ENCODE peak calls at places on chromosomes 16 and 17, in nine cellular contexts. R, S, X, Y, J, L, D, N and V are unnamed samples. For H3K9me3, the result is how much of the 10 kb centered on the place peaks cover.

GRCh38 chr17:68963958-68964357 is 8.8 kb upstream of the ABCA8 start:
- DNase-seq in R (no peak), S (peak), X (no peak), Y (no peak), J (no peak), L (peak), D (no peak), N (no peak), V (peak)

GRCh38 chr17:41352597-41353366 is 2.2 kb upstream of the KRT33A start:
- DNase-seq in R (no peak), S (no peak), X (no peak), Y (no peak), J (no peak), L (peak), D (no peak), N (no peak), V (no peak)

GRCh38 chr16:86576591-86577313 is 1.6 kb upstream of the FOXL1 start:
- DNase-seq in R (no peak), S (no peak), X (no peak), Y (no peak), J (no peak), L (no peak), D (peak), N (no peak), V (no peak)

GRCh38 chr16:5605404-5605803 is 507.8 kb upstream of the EEF2KMT start:
- DNase-seq in R (no peak), S (no peak), X (no peak), Y (no peak), J (no peak), L (no peak), D (no peak), N (no peak), V (no peak)

GRCh38 chr16:67530013-67530939 is 1.6 kb downstream of the RIPOR1 start:
- DNase-seq in R (peak), S (peak), X (no peak), Y (peak), J (no peak), L (peak), D (peak), N (peak), V (peak)

GRCh38 chr17:79379700-79380099 is 231.2 kb downstream of the RBFOX3 start:
- DNase-seq in R (no peak), S (no peak), X (no peak), Y (no peak), J (no peak), L (no peak), D (no peak), N (no peak), V (no peak)

GRCh38 chr16:30421010-30421409 is 8.8 kb downstream of the DCTPP1 start:
- DNase-seq in R (no peak), S (no peak), X (no peak), Y (no peak), J (no peak), L (no peak), D (no peak), N (no peak), V (no peak)

GRCh38 chr17:74814453-74814852 is 38.3 kb upstream of the NAT9 start:
- DNase-seq in R (no peak), S (no peak), X (no peak), Y (no peak), J (no peak), L (no peak), D (no peak), N (no peak), V (no peak)

GRCh38 chr16:15874745-15875314 is 13.6 kb downstream of the CEP20 start:
- DNase-seq in R (peak), S (peak), X (peak), Y (no peak), J (peak), L (peak), D (peak), N (peak), V (peak)

GRCh38 chr17:65430209-65430833 is 131.1 kb downstream of the AXIN2 start:
- DNase-seq in R (no peak), S (no peak), X (no peak), Y (no peak), J (no peak), L (no peak), D (no peak), N (peak), V (no peak)

GRCh38 chr16:76583466-76583865 is 306.3 kb downstream of the CNTNAP4 start:
- DNase-seq in R (no peak), S (no peak), X (no peak), Y (no peak), J (no peak), L (no peak), D (peak), N (no peak), V (no peak)

GRCh38 chr17:71494456-71494855 is 626.4 kb upstream of the SOX9 start:
- DNase-seq in R (no peak), S (no peak), X (no peak), Y (no peak), J (no peak), L (no peak), D (no peak), N (no peak), V (no peak)

GRCh38 chr16:61721561-61721960 is 314.7 kb downstream of the CDH8 start:
- DNase-seq in R (no peak), S (no peak), X (no peak), Y (no peak), J (no peak), L (no peak), D (no peak), N (no peak), V (no peak)

GRCh38 chr17:69525920-69526841 is 111.7 kb downstream of the MAP2K6 start:
- DNase-seq in R (peak), S (peak), X (peak), Y (no peak), J (peak), L (peak), D (peak), N (no peak), V (peak)

GRCh38 chr17:56026894-56027293 is 126.4 kb upstream of the ANKFN1 start:
- DNase-seq in R (no peak), S (no peak), X (no peak), Y (no peak), J (no peak), L (no peak), D (no peak), N (no peak), V (no peak)

GRCh38 chr16:10385725-10386516 is at the start of gene ATF7IP2:
- DNase-seq in R (peak), S (peak), X (peak), Y (peak), J (peak), L (peak), D (peak), N (peak), V (peak)

GRCh38 chr16:69904495-69905170 is 46.5 kb upstream of the CLEC18A start:
- DNase-seq in R (no peak), S (no peak), X (no peak), Y (no peak), J (no peak), L (no peak), D (no peak), N (no peak), V (no peak)

GRCh38 chr16:2592786-2593185 is 55.0 kb downstream of the PDPK1 start:
- DNase-seq in R (no peak), S (no peak), X (no peak), Y (no peak), J (no peak), L (no peak), D (no peak), N (no peak), V (no peak)

GRCh38 chr17:61310611-61311010 is 89.0 kb upstream of the TBX2 start:
- DNase-seq in R (no peak), S (no peak), X (no peak), Y (no peak), J (peak), L (no peak), D (no peak), N (no peak), V (no peak)

GRCh38 chr16:30902070-30902972 is 5.9 kb downstream of the CTF1 start:
- DNase-seq in R (peak), S (peak), X (no peak), Y (peak), J (peak), L (peak), D (peak), N (peak), V (no peak)

GRCh38 chr17:12789075-12789975 is at the start of gene ARHGAP44:
- DNase-seq in R (peak), S (peak), X (peak), Y (peak), J (peak), L (peak), D (peak), N (peak), V (peak)

GRCh38 chr17:29591737-29592624 is 951 bp upstream of the ANKRD13B start:
- DNase-seq in R (peak), S (peak), X (peak), Y (peak), J (peak), L (peak), D (peak), N (peak), V (no peak)

GRCh38 chr17:47072881-47073280 is 93.8 kb upstream of the RPRML start:
- DNase-seq in R (no peak), S (no peak), X (no peak), Y (no peak), J (no peak), L (peak), D (peak), N (no peak), V (no peak)

GRCh38 chr17:69539274-69539673 is 124.8 kb downstream of the MAP2K6 start:
- DNase-seq in R (no peak), S (no peak), X (no peak), Y (no peak), J (no peak), L (no peak), D (no peak), N (no peak), V (no peak)

GRCh38 chr17:40551874-40552768 is 13.2 kb downstream of the CCR7 start:
- DNase-seq in R (peak), S (peak), X (no peak), Y (peak), J (peak), L (peak), D (peak), N (peak), V (peak)

GRCh38 chr16:89045181-89045815 is 48.4 kb upstream of the ACSF3 start:
- DNase-seq in R (no peak), S (peak), X (no peak), Y (no peak), J (no peak), L (no peak), D (no peak), N (no peak), V (no peak)

GRCh38 chr16:28910046-28911031 is 14.7 kb downstream of the RABEP2 start:
- DNase-seq in R (no peak), S (no peak), X (peak), Y (no peak), J (peak), L (peak), D (no peak), N (no peak), V (no peak)

GRCh38 chr16:78252757-78253156 is 153.3 kb downstream of the WWOX start:
- DNase-seq in R (no peak), S (no peak), X (no peak), Y (no peak), J (no peak), L (no peak), D (no peak), N (no peak), V (no peak)

GRCh38 chr16:78244131-78244899 is 144.9 kb downstream of the WWOX start:
- DNase-seq in R (no peak), S (no peak), X (no peak), Y (no peak), J (no peak), L (no peak), D (no peak), N (no peak), V (no peak)

GRCh38 chr16:78251115-78251514 is 151.7 kb downstream of the WWOX start:
- DNase-seq in R (no peak), S (no peak), X (no peak), Y (no peak), J (no peak), L (no peak), D (no peak), N (no peak), V (no peak)

GRCh38 chr16:78249056-78249455 is 149.6 kb downstream of the WWOX start:
- DNase-seq in R (no peak), S (no peak), X (no peak), Y (no peak), J (peak), L (no peak), D (no peak), N (no peak), V (no peak)

DNA sequence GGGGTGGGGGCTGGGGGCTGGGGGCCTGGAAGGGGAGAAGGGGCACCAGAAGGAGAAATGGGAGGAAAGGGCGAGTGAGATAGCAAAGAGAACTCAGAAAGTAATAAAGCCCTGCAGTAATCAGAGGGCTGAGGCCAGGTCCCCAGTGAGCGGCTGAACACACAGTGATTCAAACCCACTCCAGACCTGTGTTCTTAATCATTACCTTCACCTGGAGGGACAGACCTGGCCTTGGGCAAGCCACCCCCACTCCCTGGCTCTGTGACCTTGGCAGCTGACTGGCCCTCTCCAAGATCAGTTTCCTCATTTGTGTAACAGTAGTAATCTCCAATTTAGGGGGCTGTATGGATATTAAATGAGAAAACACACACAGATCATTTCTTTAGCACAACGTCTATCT is 150.4 kb downstream of the WWOX start:
- DNase-seq in R (no peak), S (no peak), X (no peak), Y (no peak), J (no peak), L (no peak), D (no peak), N (no peak), V (no peak)
- H3K27ac ChIP-seq in R (no peak), S (no peak), X (no peak), Y (no peak), J (no peak), L (no peak), D (no peak), N (no peak), V (no peak)

GRCh38 chr16:35711958-35712357 is 2252.5 kb downstream of the TP53TG3F start:
- DNase-seq in R (no peak), S (no peak), X (no peak), Y (no peak), J (no peak), L (no peak), D (no peak), N (no peak), V (no peak)

GRCh38 chr16:35711435-35711834 is 2252.0 kb downstream of the TP53TG3F start:
- DNase-seq in R (no peak), S (no peak), X (no peak), Y (no peak), J (no peak), L (no peak), D (no peak), N (no peak), V (no peak)

DNA sequence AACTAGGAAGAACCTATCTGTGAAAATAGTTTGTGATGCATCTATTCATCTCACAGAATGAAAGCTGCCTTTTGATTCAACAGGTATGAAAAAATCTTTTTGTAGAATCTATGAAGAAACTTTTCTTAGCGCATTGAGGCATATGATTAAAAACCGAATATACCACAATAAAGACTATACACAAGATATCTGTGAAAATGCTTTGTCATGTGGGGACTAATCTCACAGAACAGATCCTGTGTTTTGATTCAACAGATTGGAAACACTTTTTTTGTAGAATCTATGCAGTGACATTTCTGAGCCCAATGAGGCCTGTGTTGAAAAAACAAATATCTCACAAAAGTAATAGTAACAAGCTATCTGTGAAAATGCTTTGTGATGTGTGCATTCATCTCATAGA is 2247.5 kb downstream of the TP53TG3F start:
- DNase-seq in R (no peak), S (no peak), X (no peak), Y (no peak), J (no peak), L (no peak), D (no peak), N (no peak), V (no peak)
- H3K9me3 ChIP-seq in R (under half), S (under half), X (under half), Y (under half), J (under half), L (under half), D (under half), N (under half), V (under half)

DNA sequence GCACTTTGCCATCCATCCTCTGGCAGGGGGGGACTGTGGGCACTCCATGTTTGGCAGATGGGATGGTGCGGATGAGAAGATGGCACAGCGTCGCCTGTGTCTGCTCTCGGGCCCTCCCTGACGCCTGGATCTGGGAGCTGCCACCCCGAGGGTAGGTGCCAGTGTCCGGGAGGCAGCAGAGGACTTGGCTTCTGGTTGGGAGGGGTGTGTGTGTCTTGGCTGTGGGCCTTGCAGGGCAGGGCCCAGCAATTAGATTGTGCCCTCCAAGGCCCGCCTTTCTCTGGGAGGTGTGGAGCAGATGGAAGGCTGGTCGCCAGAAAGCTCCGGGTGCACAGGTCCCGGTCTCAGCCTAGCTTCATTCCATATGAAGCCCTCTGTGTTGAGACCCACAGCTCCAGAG is 1.4 kb downstream of the RAP1GAP2 start:
- DNase-seq in R (no peak), S (no peak), X (no peak), Y (no peak), J (no peak), L (no peak), D (no peak), N (no peak), V (no peak)
- H3K27ac ChIP-seq in R (no peak), S (no peak), X (no peak), Y (no peak), J (no peak), L (no peak), D (no peak), N (no peak), V (no peak)

DNA sequence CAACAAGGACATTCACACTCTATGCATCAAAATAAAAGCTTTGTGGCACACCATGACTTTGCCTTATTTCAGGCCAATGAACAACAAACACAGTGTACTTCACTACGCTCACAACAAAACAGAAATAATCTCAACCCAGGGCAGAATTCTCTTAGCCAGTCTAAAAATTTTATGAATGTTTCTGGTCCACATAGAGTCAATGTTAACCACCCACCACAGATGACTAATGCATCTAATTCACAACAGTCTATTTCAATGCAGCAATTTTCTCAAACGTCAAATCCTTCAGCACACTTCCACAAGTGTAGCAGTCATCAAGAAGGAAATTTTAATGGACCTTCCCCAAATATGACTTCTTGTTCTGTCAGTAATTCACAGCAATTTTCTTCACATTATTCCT is 101.7 kb downstream of the CHD9 start:
- DNase-seq in R (no peak), S (no peak), X (no peak), Y (no peak), J (no peak), L (peak), D (no peak), N (no peak), V (no peak)
- H3K9me3 ChIP-seq in R (under half), S (under half), X (under half), Y (under half), J (under half), L (under half), D (under half), N (under half), V (under half)

GRCh38 chr16:3879887-3880564 is 487 bp downstream of the CREBBP start:
- DNase-seq in R (peak), S (peak), X (no peak), Y (peak), J (peak), L (peak), D (peak), N (peak), V (peak)

GRCh38 chr16:3878610-3879009 is 1.9 kb downstream of the CREBBP start:
- DNase-seq in R (peak), S (no peak), X (no peak), Y (no peak), J (no peak), L (peak), D (peak), N (no peak), V (no peak)

GRCh38 chr16:3880623-3881498 is at the start of gene CREBBP:
- DNase-seq in R (peak), S (peak), X (peak), Y (peak), J (peak), L (peak), D (peak), N (peak), V (peak)

GRCh38 chr16:3881499-3881995 is 1.0 kb upstream of the CREBBP start:
- DNase-seq in R (no peak), S (no peak), X (no peak), Y (no peak), J (no peak), L (no peak), D (no peak), N (peak), V (no peak)

DNA sequence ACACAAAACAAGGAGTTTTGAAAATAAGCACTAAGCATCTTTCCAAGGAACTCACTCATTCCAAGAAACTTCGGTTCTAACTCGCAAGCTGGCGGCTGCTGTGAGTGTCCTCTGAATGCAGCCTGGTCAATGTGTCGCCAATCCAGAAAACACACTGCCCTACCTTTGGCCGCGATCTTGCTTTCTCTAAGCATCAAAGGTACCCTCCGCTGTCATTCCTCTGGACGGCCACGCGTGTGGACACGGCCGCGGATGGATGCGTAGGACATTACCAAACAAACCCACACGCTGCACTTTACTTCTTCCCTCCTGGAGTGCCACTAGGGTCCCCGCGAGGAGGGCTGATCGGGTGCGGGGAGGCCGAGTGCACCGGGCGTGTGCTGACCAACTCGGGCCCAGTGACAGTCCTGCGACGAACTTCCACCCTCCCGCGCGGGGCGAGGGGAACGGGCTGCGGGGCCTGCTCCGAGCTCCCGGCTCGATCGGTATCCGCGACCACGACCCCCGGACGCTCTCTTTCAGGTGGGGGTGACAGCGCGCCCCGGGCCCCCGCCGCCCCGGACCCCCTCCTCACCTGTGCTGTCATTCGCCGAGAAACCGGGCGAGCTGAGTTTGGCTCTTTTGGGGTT is 1.1 kb downstream of the CREBBP start:
- DNase-seq in R (peak), S (peak), X (no peak), Y (no peak), J (no peak), L (no peak), D (no peak), N (no peak), V (no peak)
- H3K27ac ChIP-seq in R (peak), S (peak), X (peak), Y (peak), J (peak), L (peak), D (peak), N (peak), V (peak)

DNA sequence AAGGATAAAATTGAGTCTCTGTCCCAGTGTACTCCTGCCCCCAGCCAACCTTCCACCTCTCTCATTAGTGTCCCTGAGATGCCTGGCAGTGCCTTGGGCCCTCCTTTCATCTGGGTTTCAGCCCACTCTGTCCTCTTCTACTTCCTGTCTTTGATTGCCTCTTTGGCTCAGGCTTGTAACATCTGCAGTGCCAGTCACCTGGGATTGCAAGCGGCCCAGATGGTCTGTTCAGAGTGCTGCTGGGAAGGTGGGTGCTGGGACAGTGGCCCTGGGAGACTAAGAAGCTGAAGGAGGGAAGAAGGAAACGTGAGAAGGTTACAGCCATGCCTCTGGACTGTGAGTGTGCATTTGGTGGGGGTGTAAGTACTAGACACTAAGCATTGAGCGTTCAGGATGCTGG is 2177.4 kb downstream of the TP53TG3F start:
- DNase-seq in R (no peak), S (no peak), X (no peak), Y (no peak), J (no peak), L (no peak), D (no peak), N (no peak), V (no peak)
- H3K9me3 ChIP-seq in R (under half), S (under half), X (under half), Y (under half), J (under half), L (under half), D (under half), N (under half), V (under half)